ENCODE peak calls at places on chromosomes 2 and 18, in ten cellular contexts. Q, G, M, I, S, U, T, D, L and F are unnamed samples.

GRCh38 chr2:222796413-222797103 is 64.3 kb upstream of the ACSL3 start:
- DNase-seq in Q (peak; percentile 36), L (no peak), G (peak; percentile 75), I (peak; percentile 65), T (peak; percentile 72), M (peak; percentile 32), D (peak; percentile 32), U (no peak), S (no peak), F (peak; percentile 25)

GRCh38 chr2:42110287-42110973 is 58.7 kb upstream of the EML4 start:
- DNase-seq in M (peak; percentile 60), G (peak; percentile 69), S (no peak), T (no peak), I (peak; percentile 35), Q (no peak), L (no peak), U (no peak), D (no peak), F (peak; percentile 63)

GRCh38 chr2:191245869-191246531 is 796 bp downstream of the MYO1B start:
- DNase-seq in U (peak; percentile 82), L (no peak), S (peak; percentile 4), Q (peak; percentile 36), G (peak; percentile 84), I (peak; percentile 87), M (peak; percentile 57), D (peak; percentile 91), T (peak; percentile 87), F (peak; percentile 77)

GRCh38 chr2:212495076-212495475 is 43.5 kb downstream of the ERBB4 start:
- DNase-seq in L (no peak), I (no peak), D (no peak), G (no peak), U (peak; percentile 39), M (no peak), T (no peak), Q (no peak), S (no peak), F (no peak)

GRCh38 chr2:171141320-171141719 is 19.4 kb downstream of the TLK1 start:
- DNase-seq in G (peak; percentile 42), M (no peak), I (no peak), T (no peak), D (no peak), Q (peak; percentile 2), U (no peak), S (no peak), L (no peak), F (no peak)

GRCh38 chr18:22347624-22348511 is 69.8 kb downstream of the CTAGE1 start:
- DNase-seq in D (no peak), U (no peak), T (no peak), S (no peak), Q (no peak), L (no peak), M (no peak), G (no peak), I (peak; percentile 38), F (peak; percentile 29)

GRCh38 chr2:160751021-160751420 is 257.4 kb upstream of the RBMS1 start:
- DNase-seq in Q (peak; percentile 36), G (peak; percentile 38), L (no peak), D (peak; percentile 82), I (no peak), U (peak; percentile 50), M (no peak), T (no peak), S (no peak), F (peak; percentile 68)

GRCh38 chr2:44267269-44268258 is 7.7 kb upstream of the SLC3A1 start:
- DNase-seq in T (no peak), L (no peak), M (peak; percentile 14), S (no peak), Q (peak; percentile 6), U (peak; percentile 80), D (no peak), G (peak; percentile 45), I (no peak), F (no peak)

GRCh38 chr2:235508371-235509160 is 14.7 kb downstream of the AGAP1 start:
- DNase-seq in U (no peak), L (no peak), D (no peak), T (no peak), Q (no peak), G (no peak), I (no peak), S (no peak), M (no peak), F (no peak)

GRCh38 chr2:60818272-60818671 is 62.2 kb downstream of the PAPOLG start:
- DNase-seq in D (peak; percentile 24), L (no peak), U (peak; percentile 13), T (no peak), G (peak; percentile 10), Q (no peak), I (no peak), M (no peak), S (peak; percentile 35), F (no peak)

GRCh38 chr2:27307545-27308358 is 493 bp downstream of the UCN start:
- DNase-seq in M (peak; percentile 29), Q (no peak), S (no peak), D (no peak), G (no peak), U (no peak), L (no peak), T (no peak), I (no peak), F (no peak)

GRCh38 chr2:24409700-24410556 is 49.6 kb upstream of the ITSN2 start:
- DNase-seq in D (peak; percentile 77), L (peak; percentile 30), Q (peak; percentile 56), U (peak; percentile 74), T (no peak), M (peak; percentile 77), I (peak; percentile 78), G (peak; percentile 76), S (peak; percentile 33), F (peak; percentile 73)

GRCh38 chr2:17309186-17309585 is 209.1 kb downstream of the RAD51AP2 start:
- DNase-seq in D (no peak), G (no peak), S (no peak), Q (no peak), M (no peak), I (no peak), T (no peak), U (no peak), L (no peak), F (no peak)

GRCh38 chr2:16615687-16616615 is 49.7 kb downstream of the CYRIA start:
- DNase-seq in D (no peak), Q (no peak), L (no peak), S (no peak), U (no peak), G (no peak), M (no peak), T (no peak), I (no peak), F (no peak)

GRCh38 chr2:96715658-96716057 is 24.2 kb downstream of the LMAN2L start:
- DNase-seq in U (peak; percentile 50), T (no peak), M (no peak), S (no peak), Q (no peak), D (no peak), I (no peak), G (no peak), L (no peak), F (no peak)

GRCh38 chr2:25822190-25823117 is 55.8 kb downstream of the ASXL2 start:
- DNase-seq in M (no peak), I (peak; percentile 26), T (no peak), S (peak; percentile 48), Q (no peak), D (no peak), U (peak; percentile 33), L (no peak), G (no peak), F (peak; percentile 25)

GRCh38 chr2:102585704-102586404 is 33.5 kb upstream of the SLC9A2 start:
- DNase-seq in G (no peak), U (no peak), D (no peak), M (no peak), T (no peak), L (no peak), Q (no peak), I (peak; percentile 58), S (no peak), F (no peak)

GRCh38 chr18:47968721-47969120 is 38.3 kb upstream of the SMAD2 start:
- DNase-seq in U (peak; percentile 60), S (no peak), L (no peak), D (peak; percentile 31), G (peak; percentile 46), I (no peak), T (no peak), M (no peak), Q (peak; percentile 29), F (peak; percentile 47)

GRCh38 chr2:237501892-237502513 is 15.0 kb downstream of the MLPH start:
- DNase-seq in G (peak; percentile 68), D (peak; percentile 34), M (no peak), I (no peak), T (no peak), U (no peak), L (no peak), Q (no peak), S (no peak), F (no peak)

GRCh38 chr2:168798076-168798887 is 4.2 kb upstream of the NOSTRIN start:
- DNase-seq in S (no peak), M (no peak), L (no peak), U (peak; percentile 10), I (peak; percentile 37), Q (no peak), T (no peak), D (no peak), G (peak; percentile 6), F (no peak)